ENCODE peak calls at places on chromosomes 2 and 18, in five cellular contexts. One of them, this sample, is unnamed.
A peak's percentile ranks its signal among the peaks of the same experiment; 100 is the strongest.

GRCh38 chr2:10305715-10306114 is 3.0 kb downstream of the HPCAL1 start:
- DNase-seq in spleen: no peak
- DNase-seq in adrenal gland: peak; percentile 67
- DNase-seq in stimulated activated CD4-positive, alpha-beta T cell treated with anti-CD3 and anti-CD28 coated beads, Interleukin-2, amount 100 ng/mL, for 24 hours: peak; percentile 46
- DNase-seq in NCI-H1105 treated with DMSO at 0.1 percent for 48 hours: no peak
- DNase-seq in this sample: no peak

GRCh38 chr18:37452697-37453385 is 112.8 kb downstream of the CELF4 start:
- DNase-seq in spleen: no peak
- DNase-seq in adrenal gland: no peak
- DNase-seq in NCI-H1105 treated with DMSO at 0.1 percent for 48 hours: peak; percentile 25
- DNase-seq in stimulated activated CD4-positive, alpha-beta T cell treated with anti-CD3 and anti-CD28 coated beads, Interleukin-2, amount 100 ng/mL, for 24 hours: no peak
- DNase-seq in this sample: no peak

GRCh38 chr2:28981016-28981441 is at the start of gene TOGARAM2:
- DNase-seq in adrenal gland: no peak
- DNase-seq in spleen: no peak
- DNase-seq in NCI-H1105 treated with DMSO at 0.1 percent for 48 hours: no peak
- DNase-seq in stimulated activated CD4-positive, alpha-beta T cell treated with anti-CD3 and anti-CD28 coated beads, Interleukin-2, amount 100 ng/mL, for 24 hours: no peak
- DNase-seq in this sample: peak; percentile 27

GRCh38 chr18:48877941-48878340 is 72.8 kb downstream of the SMAD7 start:
- DNase-seq in spleen: peak; percentile 28
- DNase-seq in adrenal gland: no peak
- DNase-seq in NCI-H1105 treated with DMSO at 0.1 percent for 48 hours: no peak
- DNase-seq in stimulated activated CD4-positive, alpha-beta T cell treated with anti-CD3 and anti-CD28 coated beads, Interleukin-2, amount 100 ng/mL, for 24 hours: no peak
- DNase-seq in this sample: no peak

GRCh38 chr2:236993799-236994198 is 91.9 kb upstream of the COPS8 start:
- DNase-seq in NCI-H1105 treated with DMSO at 0.1 percent for 48 hours: no peak
- DNase-seq in spleen: no peak
- DNase-seq in adrenal gland: no peak
- DNase-seq in stimulated activated CD4-positive, alpha-beta T cell treated with anti-CD3 and anti-CD28 coated beads, Interleukin-2, amount 100 ng/mL, for 24 hours: no peak
- DNase-seq in this sample: no peak

GRCh38 chr2:187093771-187094412 is 244.9 kb upstream of the ZSWIM2 start:
- DNase-seq in adrenal gland: no peak
- DNase-seq in spleen: no peak
- DNase-seq in NCI-H1105 treated with DMSO at 0.1 percent for 48 hours: no peak
- DNase-seq in stimulated activated CD4-positive, alpha-beta T cell treated with anti-CD3 and anti-CD28 coated beads, Interleukin-2, amount 100 ng/mL, for 24 hours: no peak
- DNase-seq in this sample: no peak

GRCh38 chr2:6421094-6421493 is 444.6 kb downstream of the CMPK2 start:
- DNase-seq in stimulated activated CD4-positive, alpha-beta T cell treated with anti-CD3 and anti-CD28 coated beads, Interleukin-2, amount 100 ng/mL, for 24 hours: no peak
- DNase-seq in NCI-H1105 treated with DMSO at 0.1 percent for 48 hours: no peak
- DNase-seq in adrenal gland: no peak
- DNase-seq in spleen: no peak
- DNase-seq in this sample: no peak

GRCh38 chr18:51091270-51091669 is 61.3 kb downstream of the SMAD4 start:
- DNase-seq in NCI-H1105 treated with DMSO at 0.1 percent for 48 hours: no peak
- DNase-seq in stimulated activated CD4-positive, alpha-beta T cell treated with anti-CD3 and anti-CD28 coated beads, Interleukin-2, amount 100 ng/mL, for 24 hours: no peak
- DNase-seq in spleen: no peak
- DNase-seq in adrenal gland: no peak
- DNase-seq in this sample: no peak

GRCh38 chr2:76849086-76849485 is 673.1 kb downstream of the LRRTM4 start:
- DNase-seq in adrenal gland: no peak
- DNase-seq in NCI-H1105 treated with DMSO at 0.1 percent for 48 hours: no peak
- DNase-seq in spleen: no peak
- DNase-seq in stimulated activated CD4-positive, alpha-beta T cell treated with anti-CD3 and anti-CD28 coated beads, Interleukin-2, amount 100 ng/mL, for 24 hours: no peak
- DNase-seq in this sample: no peak

GRCh38 chr2:219358170-219359075 is 25.9 kb upstream of the RESP18 start:
- DNase-seq in adrenal gland: no peak
- DNase-seq in spleen: no peak
- DNase-seq in stimulated activated CD4-positive, alpha-beta T cell treated with anti-CD3 and anti-CD28 coated beads, Interleukin-2, amount 100 ng/mL, for 24 hours: no peak
- DNase-seq in NCI-H1105 treated with DMSO at 0.1 percent for 48 hours: peak; percentile 13
- DNase-seq in this sample: peak; percentile 40

GRCh38 chr18:48929951-48930713 is 20.6 kb downstream of the SMAD7 start:
- DNase-seq in adrenal gland: peak; percentile 65
- DNase-seq in NCI-H1105 treated with DMSO at 0.1 percent for 48 hours: no peak
- DNase-seq in stimulated activated CD4-positive, alpha-beta T cell treated with anti-CD3 and anti-CD28 coated beads, Interleukin-2, amount 100 ng/mL, for 24 hours: no peak
- DNase-seq in spleen: no peak
- DNase-seq in this sample: no peak

GRCh38 chr2:118810766-118811165 is 36.7 kb downstream of the EN1 start:
- DNase-seq in spleen: no peak
- DNase-seq in adrenal gland: no peak
- DNase-seq in NCI-H1105 treated with DMSO at 0.1 percent for 48 hours: no peak
- DNase-seq in stimulated activated CD4-positive, alpha-beta T cell treated with anti-CD3 and anti-CD28 coated beads, Interleukin-2, amount 100 ng/mL, for 24 hours: no peak
- DNase-seq in this sample: no peak

GRCh38 chr18:3538954-3539617 is 89.1 kb downstream of the TGIF1 start:
- DNase-seq in spleen: no peak
- DNase-seq in stimulated activated CD4-positive, alpha-beta T cell treated with anti-CD3 and anti-CD28 coated beads, Interleukin-2, amount 100 ng/mL, for 24 hours: no peak
- DNase-seq in adrenal gland: no peak
- DNase-seq in NCI-H1105 treated with DMSO at 0.1 percent for 48 hours: no peak
- DNase-seq in this sample: no peak

GRCh38 chr2:155218945-155219344 is 520.5 kb downstream of the KCNJ3 start:
- DNase-seq in stimulated activated CD4-positive, alpha-beta T cell treated with anti-CD3 and anti-CD28 coated beads, Interleukin-2, amount 100 ng/mL, for 24 hours: no peak
- DNase-seq in spleen: no peak
- DNase-seq in adrenal gland: no peak
- DNase-seq in NCI-H1105 treated with DMSO at 0.1 percent for 48 hours: no peak
- DNase-seq in this sample: no peak